ENCODE peak calls at places on chromosomes 5 and 9, in four cellular contexts. O is ecto neural progenitor cell, E is NCI-H345, J is renal cortical epithelial cell. F is an unnamed sample.

GRCh38 chr5:23027830-23028229 is 174.7 kb upstream of the CDH12 start:
- DNase-seq in O (no peak), E (no peak), J (no peak), F (no peak)

GRCh38 chr5:82735160-82735789 is 341.9 kb downstream of the TMEM167A start:
- DNase-seq in O (no peak), E (no peak), J (peak), F (no peak)

GRCh38 chr5:120532835-120533234 is 68.7 kb downstream of the PRR16 start:
- DNase-seq in O (peak), E (no peak), J (no peak), F (no peak)

GRCh38 chr9:121298689-121299112 is 30.7 kb downstream of the GSN start:
- DNase-seq in O (peak), E (peak), J (no peak), F (no peak)

GRCh38 chr9:92961627-92962302 is 14.4 kb downstream of the FGD3 start:
- DNase-seq in O (no peak), E (no peak), J (no peak), F (no peak)

GRCh38 chr9:89226076-89226475 is 47.5 kb upstream of the SHC3 start:
- DNase-seq in O (peak), E (no peak), J (no peak), F (no peak)

GRCh38 chr5:37830348-37830747 is 9.5 kb downstream of the GDNF start:
- DNase-seq in O (no peak), E (no peak), J (no peak), F (no peak)

GRCh38 chr5:116613445-116613844 is 38.8 kb upstream of the SEMA6A start:
- DNase-seq in O (no peak), E (no peak), J (no peak), F (no peak)

GRCh38 chr9:123167474-123167873 is 100.9 kb downstream of the STRBP start:
- DNase-seq in O (no peak), E (no peak), J (no peak), F (no peak)

GRCh38 chr9:19998153-19998552 is 209.3 kb upstream of the SLC24A2 start:
- DNase-seq in O (no peak), E (no peak), J (peak), F (no peak)

GRCh38 chr5:124572973-124573372 is 173.5 kb downstream of the ZNF608 start:
- DNase-seq in O (no peak), E (peak), J (no peak), F (no peak)

GRCh38 chr5:83925321-83925877 is 204.7 kb upstream of the HAPLN1 start:
- DNase-seq in O (no peak), E (no peak), J (peak), F (no peak)

GRCh38 chr5:72633649-72634048 is 126.4 kb upstream of the ZNF366 start:
- DNase-seq in O (no peak), E (no peak), J (peak), F (no peak)

GRCh38 chr5:125408582-125409069 is 662.2 kb upstream of the ZNF608 start:
- DNase-seq in O (no peak), E (no peak), J (peak), F (peak)

GRCh38 chr5:126234563-126235195 is 188.5 kb upstream of the GRAMD2B start:
- DNase-seq in O (no peak), E (no peak), J (peak), F (peak)

GRCh38 chr9:14935917-14936316 is 25.7 kb upstream of the FREM1 start:
- DNase-seq in O (no peak), E (no peak), J (no peak), F (no peak)

GRCh38 chr9:107180206-107180605 is 102.9 kb upstream of the RAD23B start:
- DNase-seq in O (no peak), E (no peak), J (no peak), F (no peak)

GRCh38 chr9:127739614-127740322 is 4.7 kb upstream of the TOR2A start:
- DNase-seq in O (no peak), E (no peak), J (no peak), F (no peak)

GRCh38 chr5:62134811-62135210 is 171.2 kb upstream of the KIF2A start:
- DNase-seq in O (no peak), E (no peak), J (peak), F (no peak)

GRCh38 chr9:83980395-83981125 is at the start of gene RMI1:
- DNase-seq in O (peak), E (peak), J (peak), F (peak)

GRCh38 chr5:178457471-178457870 is 132.7 kb downstream of the COL23A1 start:
- DNase-seq in O (no peak), E (no peak), J (no peak), F (no peak)

GRCh38 chr5:6791031-6791577 is 77.9 kb downstream of the TENT4A start:
- DNase-seq in O (no peak), E (peak), J (no peak), F (no peak)

GRCh38 chr5:180688326-180689070 is 39.1 kb upstream of the FLT4 start:
- DNase-seq in O (no peak), E (no peak), J (no peak), F (no peak)

GRCh38 chr5:140220032-140220697 is 45.2 kb downstream of the CYSTM1 start:
- DNase-seq in O (no peak), E (no peak), J (peak), F (peak)

GRCh38 chr5:81971086-81971693 is 633 bp upstream of the ATG10 start:
- DNase-seq in O (no peak), E (peak), J (peak), F (no peak)

GRCh38 chr9:78821126-78821822 is 524.3 kb downstream of the PSAT1 start:
- DNase-seq in O (no peak), E (peak), J (peak), F (peak)

GRCh38 chr5:132064738-132065331 is 4.4 kb downstream of the IL3 start:
- DNase-seq in O (peak), E (peak), J (peak), F (peak)

GRCh38 chr9:132946624-132947295 is 2.3 kb upstream of the TSC1 start:
- DNase-seq in O (no peak), E (no peak), J (peak), F (no peak)

GRCh38 chr5:176863765-176864098 is 35.4 kb downstream of the HK3 start:
- DNase-seq in O (no peak), E (no peak), J (no peak), F (no peak)

GRCh38 chr9:95813923-95814322 is 61.6 kb upstream of the ERCC6L2 start:
- DNase-seq in O (no peak), E (no peak), J (peak), F (peak)

GRCh38 chr9:134863306-134863902 is 17.2 kb upstream of the FCN2 start:
- DNase-seq in O (no peak), E (no peak), J (no peak), F (no peak)

GRCh38 chr5:14775857-14776256 is 95.7 kb downstream of the ANKH start:
- DNase-seq in O (no peak), E (no peak), J (peak), F (no peak)